ENCODE peak calls at places on chromosomes 7 and 10, in six cellular contexts. One of them, this sample, is unnamed.
A peak's percentile ranks its signal among the peaks of the same experiment; 100 is the strongest.

GRCh38 chr7:121544199-121544598 is 148.1 kb upstream of the FAM3C start:
- DNase-seq in cardiac fibroblast: no peak
- DNase-seq in pancreas: no peak
- DNase-seq in mucosa of descending colon: no peak
- DNase-seq in thyroid gland: no peak
- DNase-seq in heart left ventricle: no peak
- DNase-seq in this sample: no peak

GRCh38 chr10:124732931-124733536 is 11.1 kb downstream of the FAM53B start:
- DNase-seq in thyroid gland: peak; percentile 97
- DNase-seq in pancreas: no peak
- DNase-seq in cardiac fibroblast: peak; percentile 67
- DNase-seq in heart left ventricle: peak; percentile 69
- DNase-seq in mucosa of descending colon: peak; percentile 63
- DNase-seq in this sample: no peak

GRCh38 chr7:92751902-92752901 is 84.2 kb downstream of the CDK6 start:
- DNase-seq in pancreas: no peak
- DNase-seq in mucosa of descending colon: no peak
- DNase-seq in cardiac fibroblast: peak; percentile 96
- DNase-seq in thyroid gland: no peak
- DNase-seq in heart left ventricle: no peak
- DNase-seq in this sample: no peak

GRCh38 chr7:116522247-116522646 is 2.6 kb upstream of the CAV1 start:
- DNase-seq in pancreas: no peak
- DNase-seq in cardiac fibroblast: peak; percentile 94
- DNase-seq in thyroid gland: no peak
- DNase-seq in mucosa of descending colon: no peak
- DNase-seq in heart left ventricle: no peak
- DNase-seq in this sample: no peak

GRCh38 chr10:119313645-119314044 is 106.3 kb downstream of the GRK5 start:
- DNase-seq in mucosa of descending colon: no peak
- DNase-seq in thyroid gland: peak; percentile 51
- DNase-seq in cardiac fibroblast: no peak
- DNase-seq in heart left ventricle: no peak
- DNase-seq in pancreas: no peak
- DNase-seq in this sample: no peak

GRCh38 chr7:44727346-44728262 is 21.0 kb upstream of the ZMIZ2 start:
- DNase-seq in cardiac fibroblast: peak; percentile 92
- DNase-seq in pancreas: no peak
- DNase-seq in thyroid gland: no peak
- DNase-seq in heart left ventricle: no peak
- DNase-seq in mucosa of descending colon: no peak
- DNase-seq in this sample: no peak

GRCh38 chr10:68666280-68666760 is 54.7 kb upstream of the CCAR1 start:
- DNase-seq in pancreas: no peak
- DNase-seq in cardiac fibroblast: peak; percentile 94
- DNase-seq in mucosa of descending colon: no peak
- DNase-seq in thyroid gland: no peak
- DNase-seq in heart left ventricle: no peak
- DNase-seq in this sample: no peak

GRCh38 chr7:7254908-7255307 is 72.6 kb downstream of the C1GALT1 start:
- DNase-seq in pancreas: no peak
- DNase-seq in mucosa of descending colon: no peak
- DNase-seq in cardiac fibroblast: no peak
- DNase-seq in heart left ventricle: no peak
- DNase-seq in thyroid gland: no peak
- DNase-seq in this sample: no peak

GRCh38 chr10:30671011-30671616 is 41.6 kb upstream of the LYZL2 start:
- DNase-seq in pancreas: peak; percentile 15
- DNase-seq in thyroid gland: peak; percentile 8
- DNase-seq in cardiac fibroblast: peak; percentile 89
- DNase-seq in mucosa of descending colon: no peak
- DNase-seq in heart left ventricle: no peak
- DNase-seq in this sample: no peak

GRCh38 chr10:117107280-117107679 is 30.8 kb downstream of the VAX1 start:
- DNase-seq in thyroid gland: no peak
- DNase-seq in heart left ventricle: no peak
- DNase-seq in cardiac fibroblast: no peak
- DNase-seq in mucosa of descending colon: no peak
- DNase-seq in pancreas: no peak
- DNase-seq in this sample: no peak

DNA sequence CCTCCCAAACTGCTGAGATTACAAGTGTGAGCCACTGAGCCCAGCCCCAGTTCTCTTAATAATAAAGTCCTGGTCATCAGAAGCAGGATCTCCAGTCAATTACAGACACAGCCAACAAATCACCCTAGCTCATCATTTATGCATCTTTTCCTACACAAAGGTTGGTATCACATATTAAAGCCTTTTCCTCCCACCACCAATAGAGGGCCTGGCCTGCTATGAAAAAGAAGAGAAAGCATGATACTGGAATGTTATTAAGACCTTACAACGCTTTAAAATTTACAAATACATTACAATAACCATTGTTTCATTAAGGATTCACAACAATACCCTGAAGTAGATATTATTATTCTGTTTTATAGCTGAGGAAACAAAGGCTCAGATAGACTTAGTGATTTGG is 25.9 kb downstream of the VAX1 start:
- DNase-seq in pancreas: no peak
- DNase-seq in heart left ventricle: no peak
- DNase-seq in thyroid gland: no peak
- DNase-seq in mucosa of descending colon: no peak
- DNase-seq in cardiac fibroblast: no peak
- DNase-seq in this sample: no peak
- TF ChIP-seq CTCF in pancreas: no peak
- TF ChIP-seq CTCF in heart left ventricle: no peak
- TF ChIP-seq CTCF in thyroid gland: no peak
- TF ChIP-seq CTCF in mucosa of descending colon: no peak
- TF ChIP-seq CTCF in cardiac fibroblast: peak; percentile 30
- TF ChIP-seq CTCF in this sample: no peak

GRCh38 chr7:142669074-142669654 is 80.1 kb upstream of the PRSS1 start:
- DNase-seq in thyroid gland: no peak
- DNase-seq in cardiac fibroblast: peak; percentile 50
- DNase-seq in pancreas: no peak
- DNase-seq in mucosa of descending colon: no peak
- DNase-seq in heart left ventricle: no peak
- DNase-seq in this sample: no peak
- TF ChIP-seq CTCF in thyroid gland: no peak
- TF ChIP-seq CTCF in cardiac fibroblast: peak; percentile 45
- TF ChIP-seq CTCF in pancreas: peak; percentile 11
- TF ChIP-seq CTCF in mucosa of descending colon: no peak
- TF ChIP-seq CTCF in heart left ventricle: peak; percentile 25
- TF ChIP-seq CTCF in this sample: peak; percentile 36

DNA sequence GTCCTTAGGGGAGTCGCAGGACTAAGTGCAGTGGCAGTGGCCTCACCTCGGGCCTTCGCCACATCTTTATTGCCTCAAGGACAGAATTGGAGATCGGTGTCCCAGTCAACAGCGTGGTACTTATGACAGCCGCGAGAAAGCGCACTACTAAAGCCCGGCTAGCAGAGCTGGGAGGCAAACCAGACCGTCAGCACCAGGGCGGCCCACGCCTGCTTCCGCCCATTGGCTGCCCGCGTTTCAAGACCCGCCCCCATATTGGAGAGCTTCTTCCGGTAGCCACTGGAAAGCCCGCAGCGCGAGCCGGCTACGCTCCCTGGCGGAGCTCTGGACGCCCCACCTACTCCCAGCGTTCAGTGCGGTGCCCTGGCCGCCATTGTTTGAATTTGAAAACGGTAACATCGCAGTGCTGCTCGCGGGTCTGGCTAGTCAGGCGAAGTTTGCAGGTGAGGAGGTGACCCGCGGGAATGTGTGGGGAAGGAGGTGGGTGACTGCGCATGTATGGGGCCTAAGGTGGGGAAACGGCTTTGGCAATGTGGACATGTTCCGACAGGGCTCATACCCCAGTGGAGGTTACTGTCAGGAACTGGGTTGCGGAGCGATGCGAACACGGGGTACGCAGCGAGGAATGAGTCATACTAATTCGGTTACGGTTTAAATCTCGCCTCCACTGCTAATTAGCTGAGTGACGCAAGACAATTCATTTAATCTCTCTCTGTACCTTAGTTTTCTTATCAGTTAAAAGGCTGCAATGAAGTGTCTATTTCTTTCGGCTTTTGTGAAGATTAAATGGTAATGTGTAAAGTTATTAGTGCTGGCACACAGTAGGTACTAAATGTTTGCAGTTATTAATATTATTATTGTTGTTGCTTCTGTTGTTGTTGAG is at the start of gene KIF20B:
- DNase-seq in thyroid gland: peak; percentile 96
- DNase-seq in heart left ventricle: peak; percentile 96
- DNase-seq in cardiac fibroblast: peak; percentile 97
- DNase-seq in pancreas: peak; percentile 95
- DNase-seq in mucosa of descending colon: peak; percentile 97
- DNase-seq in this sample: peak; percentile 95
- TF ChIP-seq CTCF in thyroid gland: no peak
- TF ChIP-seq CTCF in heart left ventricle: peak; percentile 46
- TF ChIP-seq CTCF in cardiac fibroblast: peak; percentile 2
- TF ChIP-seq CTCF in pancreas: no peak
- TF ChIP-seq CTCF in mucosa of descending colon: no peak
- TF ChIP-seq CTCF in this sample: peak; percentile 78

DNA sequence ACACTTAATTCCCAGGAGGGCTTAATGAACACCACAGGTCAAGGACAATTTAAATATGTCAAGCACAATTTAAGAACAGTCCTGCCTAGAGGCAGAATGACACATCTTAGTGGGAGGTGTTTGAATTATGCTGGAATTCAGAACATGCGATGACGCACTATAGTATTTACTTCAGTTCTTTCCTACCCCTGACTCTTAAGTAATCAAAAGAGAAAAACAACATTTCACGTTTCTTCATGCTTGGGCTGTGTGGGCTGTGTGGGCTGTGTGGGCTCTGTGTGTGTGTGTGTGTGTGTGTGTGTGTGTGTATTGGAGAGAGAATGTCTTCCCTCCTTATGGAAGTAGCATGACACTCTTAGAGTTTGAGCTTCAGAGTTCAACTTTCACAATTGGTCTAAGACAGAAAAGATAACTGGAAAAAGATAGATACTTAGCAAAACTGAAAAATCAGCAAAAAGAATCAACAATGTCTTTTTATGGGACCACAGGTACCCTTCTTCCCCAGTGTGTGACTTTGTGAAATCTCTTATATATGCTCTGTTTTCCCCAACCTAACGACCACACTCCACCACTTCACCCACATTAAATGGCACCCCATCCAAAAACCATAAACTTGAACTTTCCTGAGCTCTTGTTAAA is 33.7 kb upstream of the CABCOCO1 start:
- DNase-seq in mucosa of descending colon: no peak
- DNase-seq in heart left ventricle: no peak
- DNase-seq in cardiac fibroblast: peak; percentile 96
- DNase-seq in thyroid gland: peak; percentile 18
- DNase-seq in pancreas: no peak
- DNase-seq in this sample: no peak
- TF ChIP-seq CTCF in mucosa of descending colon: no peak
- TF ChIP-seq CTCF in heart left ventricle: no peak
- TF ChIP-seq CTCF in cardiac fibroblast: no peak
- TF ChIP-seq CTCF in thyroid gland: no peak
- TF ChIP-seq CTCF in pancreas: no peak
- TF ChIP-seq CTCF in this sample: no peak

DNA sequence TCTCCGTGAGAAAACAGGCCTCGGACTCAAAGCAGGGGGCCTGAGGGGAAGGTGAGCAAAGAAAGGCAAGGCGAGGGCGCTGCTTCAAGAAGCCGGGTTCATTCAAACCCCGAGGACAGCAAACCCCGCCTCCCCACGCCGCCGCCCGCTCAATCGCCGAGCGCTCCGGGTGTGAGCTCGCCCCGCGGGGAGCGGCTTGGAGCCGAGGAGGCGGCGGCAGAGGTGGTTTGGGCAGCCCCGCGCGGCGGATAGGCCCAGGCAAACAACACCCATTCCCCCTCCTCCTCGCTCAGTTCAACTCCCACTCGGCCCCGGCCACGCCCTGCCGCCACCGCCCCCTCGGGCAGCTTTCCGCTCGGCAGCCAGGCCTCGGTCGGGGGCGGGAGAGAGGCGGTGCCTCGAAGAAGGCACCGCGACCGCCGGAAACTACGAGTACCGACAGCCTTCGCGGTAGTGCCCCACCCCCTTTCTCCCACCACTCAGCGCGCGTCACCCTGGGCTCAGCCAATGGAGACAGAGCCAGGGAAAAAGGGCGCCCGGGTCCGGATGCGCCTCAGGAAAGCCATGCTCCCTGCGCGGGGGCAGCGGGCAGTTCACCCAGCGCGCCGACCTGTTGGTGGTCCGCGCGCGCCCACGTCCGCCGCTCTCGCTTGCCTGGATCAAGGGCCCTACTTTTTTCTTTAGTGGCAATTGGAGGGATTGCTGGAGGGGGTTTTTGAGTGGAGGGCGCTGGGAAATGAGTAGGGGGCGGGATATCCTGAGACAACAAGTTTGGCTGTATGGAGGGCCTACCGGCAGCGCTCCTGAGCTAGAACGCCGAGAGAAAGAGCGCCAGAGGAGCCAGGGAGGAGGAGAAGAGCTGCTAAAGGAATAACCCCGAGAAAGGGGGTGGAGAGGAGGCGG is 674 bp upstream of the SP4 start:
- DNase-seq in pancreas: peak; percentile 99
- DNase-seq in cardiac fibroblast: peak; percentile 97
- DNase-seq in thyroid gland: peak; percentile 99
- DNase-seq in mucosa of descending colon: peak; percentile 100
- DNase-seq in heart left ventricle: peak; percentile 99
- DNase-seq in this sample: peak; percentile 99
- TF ChIP-seq CTCF in pancreas: peak; percentile 10
- TF ChIP-seq CTCF in cardiac fibroblast: no peak
- TF ChIP-seq CTCF in thyroid gland: no peak
- TF ChIP-seq CTCF in mucosa of descending colon: peak; percentile 18
- TF ChIP-seq CTCF in heart left ventricle: no peak
- TF ChIP-seq CTCF in this sample: no peak

GRCh38 chr7:98291717-98292116 is 10.2 kb downstream of the BRI3 start:
- DNase-seq in thyroid gland: no peak
- DNase-seq in cardiac fibroblast: no peak
- DNase-seq in heart left ventricle: no peak
- DNase-seq in pancreas: no peak
- DNase-seq in mucosa of descending colon: no peak
- DNase-seq in this sample: no peak
- TF ChIP-seq CTCF in thyroid gland: no peak
- TF ChIP-seq CTCF in cardiac fibroblast: peak; percentile 31
- TF ChIP-seq CTCF in heart left ventricle: no peak
- TF ChIP-seq CTCF in pancreas: no peak
- TF ChIP-seq CTCF in mucosa of descending colon: no peak
- TF ChIP-seq CTCF in this sample: no peak

GRCh38 chr7:131945313-131945831 is 388.9 kb upstream of the PODXL start:
- DNase-seq in heart left ventricle: peak; percentile 23
- DNase-seq in thyroid gland: peak; percentile 38
- DNase-seq in cardiac fibroblast: peak; percentile 34
- DNase-seq in pancreas: no peak
- DNase-seq in mucosa of descending colon: peak; percentile 70
- DNase-seq in this sample: peak; percentile 47
- TF ChIP-seq CTCF in heart left ventricle: peak; percentile 78
- TF ChIP-seq CTCF in thyroid gland: peak; percentile 61
- TF ChIP-seq CTCF in cardiac fibroblast: peak; percentile 86
- TF ChIP-seq CTCF in pancreas: peak; percentile 70
- TF ChIP-seq CTCF in mucosa of descending colon: peak; percentile 88
- TF ChIP-seq CTCF in this sample: peak; percentile 67

GRCh38 chr10:79377557-79378382 is 30.5 kb downstream of the PPIF start:
- DNase-seq in heart left ventricle: no peak
- DNase-seq in thyroid gland: no peak
- DNase-seq in pancreas: no peak
- DNase-seq in mucosa of descending colon: no peak
- DNase-seq in cardiac fibroblast: no peak
- DNase-seq in this sample: no peak
- TF ChIP-seq CTCF in heart left ventricle: no peak
- TF ChIP-seq CTCF in thyroid gland: no peak
- TF ChIP-seq CTCF in pancreas: no peak
- TF ChIP-seq CTCF in mucosa of descending colon: no peak
- TF ChIP-seq CTCF in cardiac fibroblast: no peak
- TF ChIP-seq CTCF in this sample: no peak

This sample was measured in heart right ventricle.